ENCODE peak calls at places on chromosomes 2 and 18, in five cellular contexts. M is activated CD4-positive, CD25-positive, alpha-beta regulatory T cell treated with anti-CD3 and anti-CD28 coated beads, Interleukin-2, amount 50 U/mL, for 72 hours; Z is KBM-7; F is Calu3; E is right cardiac atrium. I is an unnamed sample.

GRCh38 chr2:42886921-42887320 is 94.5 kb upstream of the HAAO start:
- DNase-seq in F (peak), Z (no peak), E (no peak), M (no peak), I (no peak)

GRCh38 chr2:12397861-12398260 is 318.9 kb upstream of the TRIB2 start:
- DNase-seq in M (no peak), F (no peak), Z (peak), E (no peak), I (peak)

GRCh38 chr2:65165595-65165994 is 35.7 kb upstream of the RAB1A start:
- DNase-seq in M (no peak), Z (peak), F (no peak), E (no peak), I (no peak)

GRCh38 chr2:37892436-37893114 is 32.5 kb upstream of the RMDN2 start:
- DNase-seq in E (no peak), F (no peak), M (no peak), Z (peak), I (no peak)

GRCh38 chr18:77102246-77103040 is 30.1 kb downstream of the MBP start:
- DNase-seq in E (no peak), F (no peak), M (no peak), Z (peak), I (no peak)

GRCh38 chr2:102664439-102665042 is 45.2 kb downstream of the SLC9A2 start:
- DNase-seq in M (no peak), F (peak), E (no peak), Z (no peak), I (no peak)

GRCh38 chr18:75036941-75037516 is 171.9 kb downstream of the PTGR3 start:
- DNase-seq in E (no peak), F (no peak), Z (no peak), M (no peak), I (no peak)

GRCh38 chr2:206240335-206240734 is 34.1 kb upstream of the ZDBF2 start:
- DNase-seq in F (no peak), Z (no peak), M (no peak), E (no peak), I (no peak)

GRCh38 chr2:205369813-205370212 is 312.5 kb upstream of the NRP2 start:
- DNase-seq in M (no peak), E (no peak), Z (no peak), F (no peak), I (no peak)

GRCh38 chr2:241111443-241111810 is 9.3 kb upstream of the MTERF4 start:
- DNase-seq in E (no peak), F (no peak), M (no peak), Z (no peak), I (no peak)

GRCh38 chr18:361941-362913 is 94.4 kb upstream of the THOC1 start:
- DNase-seq in M (no peak), Z (no peak), E (no peak), F (peak), I (no peak)

GRCh38 chr2:231399853-231400667 is 4.5 kb downstream of the B3GNT7 start:
- DNase-seq in F (peak), E (peak), M (no peak), Z (no peak), I (no peak)

GRCh38 chr2:31384771-31385276 is 29.7 kb downstream of the XDH start:
- DNase-seq in M (no peak), F (peak), Z (no peak), E (no peak), I (no peak)

GRCh38 chr2:18214936-18215335 is 336.5 kb downstream of the KCNS3 start:
- DNase-seq in F (no peak), Z (no peak), E (no peak), M (no peak), I (no peak)

GRCh38 chr2:112272669-112273068 is 2.7 kb upstream of the ZC3H6 start:
- DNase-seq in M (no peak), Z (no peak), E (no peak), F (no peak), I (no peak)

GRCh38 chr2:132670961-132671781 is 1.2 kb upstream of the LYPD1 start:
- DNase-seq in Z (no peak), E (no peak), F (peak), M (no peak), I (no peak)

GRCh38 chr18:13612111-13612997 is 114.0 kb downstream of the FAM210A start:
- DNase-seq in F (no peak), E (no peak), M (peak), Z (peak), I (no peak)

GRCh38 chr2:5673148-5673860 is 18.9 kb upstream of the SOX11 start:
- DNase-seq in E (no peak), M (no peak), Z (no peak), F (no peak), I (no peak)

GRCh38 chr2:144572977-144573376 is 53.1 kb upstream of the ZEB2 start:
- DNase-seq in E (no peak), F (no peak), M (no peak), Z (no peak), I (no peak)

GRCh38 chr2:121155502-121156056 is 129.4 kb downstream of the TFCP2L1 start:
- DNase-seq in M (no peak), F (peak), E (no peak), Z (no peak), I (no peak)

I was measured in heart left ventricle.